ENCODE peak calls at places on chromosomes 2 and 18, in seven cellular contexts. Y is mammary epithelial cell, S is epithelial cell of esophagus, Q is prostate gland, U is body of pancreas, M is cardiac muscle cell, R is GM20000. W is an unnamed sample.

GRCh38 chr2:106098081-106098480 is 96.0 kb downstream of the UXS1 start:
- DNase-seq in U (no peak), Q (no peak), Y (no peak), S (peak), R (no peak), M (peak), W (peak)

GRCh38 chr2:109063326-109063670 is 65.7 kb upstream of the SH3RF3 start:
- DNase-seq in U (no peak), R (no peak), Y (no peak), Q (peak), S (peak), M (no peak), W (no peak)

GRCh38 chr2:46167924-46168323 is 129.3 kb upstream of the EPAS1 start:
- DNase-seq in S (no peak), U (no peak), Q (no peak), M (peak), Y (no peak), R (no peak), W (no peak)

GRCh38 chr2:86031606-86032005 is 74.1 kb downstream of the POLR1A start:
- DNase-seq in U (no peak), Y (no peak), S (no peak), Q (no peak), R (no peak), M (no peak), W (no peak)

GRCh38 chr18:75063615-75064512 is 145.1 kb downstream of the PTGR3 start:
- DNase-seq in S (no peak), Y (no peak), Q (no peak), M (no peak), R (no peak), U (no peak), W (no peak)

GRCh38 chr2:65778126-65778525 is 345.7 kb upstream of the SPRED2 start:
- DNase-seq in S (peak), U (no peak), R (no peak), Y (peak), Q (no peak), M (no peak), W (no peak)

GRCh38 chr2:69244889-69245288 is 142.1 kb downstream of the GFPT1 start:
- DNase-seq in M (no peak), U (no peak), Y (no peak), Q (no peak), R (no peak), S (no peak), W (no peak)

GRCh38 chr2:240469747-240470146 is 34.3 kb downstream of the GPC1 start:
- DNase-seq in S (no peak), Y (no peak), Q (peak), M (no peak), U (no peak), R (no peak), W (no peak)

GRCh38 chr2:74625658-74626425 is 22.3 kb downstream of the M1AP start:
- DNase-seq in Y (no peak), R (no peak), Q (no peak), U (no peak), M (no peak), S (no peak), W (no peak)

GRCh38 chr2:222568866-222569265 is 87.0 kb downstream of the FARSB start:
- DNase-seq in U (peak), R (no peak), M (peak), S (peak), Y (no peak), Q (peak), W (no peak)

GRCh38 chr18:56952026-56952425 is 194.9 kb upstream of the BOD1L2 start:
- DNase-seq in Y (no peak), S (no peak), Q (no peak), M (no peak), R (no peak), U (no peak), W (no peak)

GRCh38 chr2:185208261-185208660 is 530.3 kb upstream of the FSIP2 start:
- DNase-seq in U (peak), Y (peak), Q (no peak), M (no peak), S (peak), R (peak), W (peak)

GRCh38 chr2:184760931-184761330 is 162.6 kb downstream of the ZNF804A start:
- DNase-seq in U (no peak), Y (no peak), M (no peak), Q (no peak), S (no peak), R (no peak), W (no peak)

GRCh38 chr2:74146929-74147728 is 583 bp downstream of the BOLA3 start:
- DNase-seq in U (no peak), R (peak), M (peak), Q (no peak), Y (peak), S (peak), W (no peak)

GRCh38 chr18:38115201-38115600 is 549.6 kb upstream of the CELF4 start:
- DNase-seq in Y (no peak), U (no peak), S (no peak), R (no peak), M (peak), Q (no peak), W (no peak)

GRCh38 chr18:23369231-23369630 is 83.9 kb upstream of the RIOK3 start:
- DNase-seq in S (no peak), Q (no peak), U (no peak), Y (no peak), R (no peak), M (no peak), W (no peak)

GRCh38 chr2:55123851-55124269 is 73.6 kb upstream of the RTN4 start:
- DNase-seq in U (no peak), Q (no peak), S (no peak), Y (no peak), M (no peak), R (no peak), W (no peak)

GRCh38 chr2:21043744-21044532 is at the start of gene APOB:
- DNase-seq in M (peak), Q (no peak), U (peak), R (no peak), Y (no peak), S (no peak), W (peak)

GRCh38 chr18:39313992-39314391 is 1748.4 kb upstream of the CELF4 start:
- DNase-seq in Q (no peak), Y (no peak), S (no peak), R (no peak), M (no peak), U (peak), W (peak)

GRCh38 chr2:197322729-197323720 is 12.4 kb upstream of the ANKRD44 start:
- DNase-seq in S (no peak), M (no peak), R (no peak), Y (no peak), Q (no peak), U (no peak), W (no peak)

GRCh38 chr2:30265441-30266015 is 34.2 kb downstream of the LBH start:
- DNase-seq in U (no peak), R (no peak), Q (no peak), Y (peak), M (peak), S (peak), W (no peak)

GRCh38 chr2:133171396-133172004 is 396.8 kb downstream of the NCKAP5 start:
- DNase-seq in Q (peak), U (no peak), S (peak), Y (peak), R (peak), M (peak), W (peak)

GRCh38 chr2:24110660-24111303 is 12.4 kb downstream of the PFN4 start:
- DNase-seq in M (no peak), Y (peak), S (peak), U (no peak), Q (no peak), R (no peak), W (no peak)

GRCh38 chr2:54402350-54402749 is 53.8 kb upstream of the SPTBN1 start:
- DNase-seq in S (no peak), M (peak), Y (no peak), U (peak), R (no peak), Q (no peak), W (no peak)

GRCh38 chr2:240579771-240580614 is 6.5 kb upstream of the CAPN10 start:
- DNase-seq in U (peak), Q (no peak), Y (peak), S (peak), M (peak), R (peak), W (no peak)

GRCh38 chr2:27264753-27265535 is 2.1 kb upstream of the SLC30A3 start:
- DNase-seq in U (peak), Q (peak), Y (peak), M (peak), S (peak), R (peak), W (peak)

GRCh38 chr2:150182564-150183249 is 304.8 kb downstream of the RND3 start:
- DNase-seq in R (no peak), S (no peak), U (no peak), M (no peak), Y (no peak), Q (no peak), W (no peak)

GRCh38 chr18:31549416-31549815 is 42.3 kb upstream of the TTR start:
- DNase-seq in Y (no peak), R (no peak), Q (no peak), U (no peak), M (no peak), S (no peak), W (no peak)

GRCh38 chr18:48049757-48050156 is 119.3 kb upstream of the SMAD2 start:
- DNase-seq in S (no peak), Y (peak), U (no peak), R (no peak), M (no peak), Q (no peak), W (no peak)

GRCh38 chr2:161138429-161138828 is 21.8 kb upstream of the TANK start:
- DNase-seq in Y (no peak), Q (no peak), R (no peak), U (no peak), S (peak), M (no peak), W (no peak)

GRCh38 chr18:26135563-26135962 is 1.9 kb downstream of the PSMA8 start:
- DNase-seq in Y (no peak), R (no peak), M (no peak), Q (no peak), S (no peak), U (no peak), W (no peak)

GRCh38 chr2:197144183-197144582 is 166.4 kb downstream of the ANKRD44 start:
- DNase-seq in S (no peak), M (no peak), R (no peak), Q (no peak), U (no peak), Y (no peak), W (no peak)

GRCh38 chr18:44396550-44396949 is 284.1 kb upstream of the SETBP1 start:
- DNase-seq in Q (no peak), S (no peak), Y (no peak), U (no peak), M (no peak), R (no peak), W (no peak)

GRCh38 chr2:47315490-47315889 is 87.5 kb upstream of the MSH2 start:
- DNase-seq in Q (no peak), Y (no peak), U (no peak), R (no peak), S (no peak), M (no peak), W (no peak)

GRCh38 chr18:68560128-68560527 is 154.8 kb downstream of the TMX3 start:
- DNase-seq in S (peak), Q (no peak), M (no peak), R (no peak), U (no peak), Y (peak), W (no peak)

GRCh38 chr2:195411219-195411687 is 245.8 kb upstream of the SLC39A10 start:
- DNase-seq in Y (peak), M (peak), Q (no peak), R (no peak), U (no peak), S (no peak), W (no peak)

GRCh38 chr2:178208817-178209216 is 14.5 kb downstream of the OSBPL6 start:
- DNase-seq in U (no peak), S (peak), R (no peak), Y (no peak), Q (no peak), M (peak), W (no peak)
- TF ChIP-seq CTCF in U (no peak), S (peak), R (no peak), Y (peak), Q (peak), M (peak), W (no peak)

DNA sequence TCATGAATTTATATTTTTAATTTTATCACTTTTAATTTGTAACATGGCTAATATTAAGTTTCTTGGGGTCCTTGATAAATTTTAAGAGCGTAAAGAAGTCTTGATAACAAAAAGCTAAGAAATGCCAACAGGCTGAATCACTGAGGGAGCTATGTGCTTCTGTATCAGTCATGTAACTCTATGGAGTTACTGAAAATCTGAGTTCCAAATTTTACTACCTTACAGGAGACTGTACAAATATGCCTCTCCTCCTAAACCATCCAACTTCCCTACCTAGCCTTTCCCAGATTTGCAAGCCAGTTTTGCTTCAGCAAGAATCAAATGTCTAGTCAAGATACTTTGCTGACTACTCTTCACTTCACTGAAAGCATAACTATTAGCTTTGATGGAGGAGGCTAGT is 35.7 kb downstream of the FEZ2 start:
- DNase-seq in Q (no peak), U (no peak), R (no peak), M (peak), Y (no peak), S (peak), W (no peak)
- TF ChIP-seq CTCF in Q (no peak), U (no peak), R (no peak), M (no peak), Y (no peak), S (no peak), W (no peak)

GRCh38 chr2:174617120-174617519 is 19.5 kb upstream of the WIPF1 start:
- DNase-seq in R (no peak), Y (no peak), U (no peak), Q (no peak), M (no peak), S (peak), W (no peak)
- TF ChIP-seq CTCF in R (no peak), Y (no peak), U (no peak), Q (no peak), M (no peak), S (no peak), W (no peak)

GRCh38 chr2:227164745-227165350 is 424 bp downstream of the COL4A3 start:
- DNase-seq in M (no peak), U (peak), Q (no peak), S (peak), Y (no peak), R (peak), W (peak)
- TF ChIP-seq CTCF in M (no peak), U (no peak), Q (no peak), S (no peak), Y (no peak), R (no peak), W (no peak)

GRCh38 chr2:160087854-160088745 is 25.7 kb upstream of the PLA2R1 start:
- DNase-seq in Y (peak), U (no peak), S (peak), Q (no peak), M (peak), R (no peak), W (peak)

GRCh38 chr2:160091381-160091780 is 29.0 kb upstream of the PLA2R1 start:
- DNase-seq in S (peak), M (peak), Y (peak), R (no peak), Q (no peak), U (no peak), W (no peak)

GRCh38 chr2:160085662-160086061 is 23.2 kb upstream of the PLA2R1 start:
- DNase-seq in S (no peak), U (no peak), Q (no peak), Y (peak), R (no peak), M (no peak), W (no peak)
- TF ChIP-seq CTCF in S (peak), U (no peak), Q (no peak), Y (peak), R (no peak), M (peak), W (no peak)

GRCh38 chr2:120032297-120032696 is 19.4 kb downstream of the EPB41L5 start:
- DNase-seq in U (no peak), Y (no peak), R (no peak), Q (no peak), M (no peak), S (no peak), W (no peak)

GRCh38 chr2:120034027-120034426 is 21.1 kb downstream of the EPB41L5 start:
- DNase-seq in Y (no peak), S (no peak), Q (no peak), M (no peak), R (no peak), U (peak), W (no peak)

GRCh38 chr2:120034616-120035015 is 21.7 kb downstream of the EPB41L5 start:
- DNase-seq in U (no peak), Y (no peak), R (no peak), M (no peak), Q (no peak), S (no peak), W (no peak)

GRCh38 chr2:120037995-120038541 is 25.2 kb downstream of the EPB41L5 start:
- DNase-seq in Y (peak), S (peak), R (no peak), M (no peak), Q (no peak), U (no peak), W (no peak)

GRCh38 chr2:120036145-120036544 is 23.3 kb downstream of the EPB41L5 start:
- DNase-seq in Q (no peak), M (peak), Y (no peak), S (no peak), U (no peak), R (no peak), W (no peak)
- TF ChIP-seq CTCF in Q (no peak), M (no peak), Y (no peak), S (no peak), U (no peak), R (no peak), W (no peak)

DNA sequence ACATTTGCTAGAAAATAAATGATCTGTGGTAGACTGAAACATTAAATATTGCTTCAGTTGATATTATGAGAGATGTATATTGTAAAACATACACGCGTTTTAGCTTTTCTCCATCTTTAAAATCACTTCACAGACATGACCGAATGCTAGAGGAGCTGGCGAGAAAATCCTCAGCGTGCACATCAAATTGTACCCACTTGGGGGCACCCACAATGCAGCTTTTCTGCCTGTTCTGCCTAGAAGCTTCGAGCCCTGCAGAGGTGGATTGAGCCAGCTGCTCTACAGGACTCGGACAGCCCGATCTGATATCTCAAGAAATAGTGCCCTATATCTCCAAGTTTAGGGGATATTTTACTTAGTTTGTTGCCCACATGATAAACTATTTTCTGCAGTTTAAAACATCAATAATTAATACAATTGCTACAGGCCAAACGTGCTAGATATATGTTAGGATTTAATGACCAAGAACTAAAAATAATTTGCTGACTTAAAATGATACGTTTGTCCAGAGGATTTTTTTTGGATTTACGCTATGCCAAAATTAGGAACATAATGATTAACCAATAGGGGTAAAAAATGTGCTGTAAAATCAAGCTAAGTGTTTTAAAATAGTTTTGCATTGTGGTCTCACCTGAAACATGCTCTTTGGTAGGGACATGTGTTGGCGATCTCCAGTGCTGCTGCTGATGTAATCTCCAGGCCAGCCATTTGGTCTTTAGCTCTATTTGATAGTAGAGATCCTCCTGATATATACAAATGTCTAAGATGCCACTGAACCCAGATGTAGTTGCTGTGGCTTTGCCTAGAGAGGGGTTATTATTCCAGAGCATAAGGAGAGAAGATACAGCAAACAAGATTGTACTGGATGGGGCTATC is 22.3 kb upstream of the ATP5MC3 start:
- DNase-seq in S (peak), M (peak), Y (peak), U (peak), R (peak), Q (peak), W (peak)
- TF ChIP-seq CTCF in S (peak), M (peak), Y (peak), U (no peak), R (peak), Q (peak), W (peak)